ENCODE peak calls at places on chromosomes 7 and 10, in five cellular contexts. S is neural progenitor cell, D is fibroblast of lung, M is hepatocyte, A is GM23338. O is an unnamed sample.

GRCh38 chr7:151552352-151553028 is 32.8 kb upstream of the RHEB start:
- DNase-seq in D (no peak), S (no peak), A (no peak), M (peak; percentile 28), O (no peak)

GRCh38 chr7:108073305-108074070 is 56.7 kb downstream of the LAMB4 start:
- DNase-seq in M (no peak), D (no peak), S (no peak), A (no peak), O (no peak)

GRCh38 chr10:126571203-126571602 is 99.3 kb downstream of the C10orf90 start:
- DNase-seq in M (no peak), D (no peak), A (peak; percentile 65), S (no peak), O (no peak)

GRCh38 chr7:81256991-81257390 is 338.1 kb upstream of the SEMA3C start:
- DNase-seq in D (peak; percentile 44), A (peak; percentile 68), S (peak; percentile 35), M (no peak), O (no peak)

GRCh38 chr10:110746254-110746826 is 102.2 kb downstream of the RBM20 start:
- DNase-seq in D (peak; percentile 73), S (peak; percentile 76), A (peak; percentile 85), M (peak; percentile 85), O (peak; percentile 30)

GRCh38 chr10:119139464-119140067 is 25.9 kb downstream of the SFXN4 start:
- DNase-seq in A (peak; percentile 64), D (peak; percentile 28), M (no peak), S (peak; percentile 53), O (no peak)

GRCh38 chr7:44212018-44212417 is 11.2 kb downstream of the YKT6 start:
- DNase-seq in A (no peak), M (no peak), S (no peak), D (no peak), O (no peak)

GRCh38 chr7:144824360-144824759 is 11.5 kb downstream of the TPK1 start:
- DNase-seq in A (no peak), M (no peak), D (peak; percentile 74), S (no peak), O (peak; percentile 80)

GRCh38 chr7:143383642-143383957 is 2.5 kb downstream of the ZYX start:
- DNase-seq in A (no peak), M (no peak), D (no peak), S (no peak), O (no peak)

GRCh38 chr10:5927306-5927705 is 37.3 kb downstream of the FBH1 start:
- DNase-seq in D (peak; percentile 79), S (no peak), M (no peak), A (no peak), O (peak; percentile 77)

GRCh38 chr10:132611026-132611910 is 73.7 kb downstream of the INPP5A start:
- DNase-seq in M (no peak), D (no peak), S (no peak), A (no peak), O (no peak)

GRCh38 chr10:58335306-58336005 is 650 bp downstream of the UBE2D1 start:
- DNase-seq in S (peak; percentile 33), D (no peak), A (peak; percentile 53), M (peak; percentile 44), O (peak; percentile 32)

GRCh38 chr7:22356855-22357310 is at the start of gene RAPGEF5:
- DNase-seq in M (peak; percentile 80), A (peak; percentile 68), D (peak; percentile 3), S (peak; percentile 75), O (no peak)

GRCh38 chr10:80471009-80471408 is 16.9 kb downstream of the TSPAN14 start:
- DNase-seq in A (no peak), M (no peak), S (no peak), D (no peak), O (no peak)

GRCh38 chr7:40983106-40983505 is 719.8 kb downstream of the INHBA start:
- DNase-seq in M (no peak), A (no peak), D (no peak), S (no peak), O (no peak)

GRCh38 chr10:110430369-110431273 is 67.1 kb upstream of the DUSP5 start:
- DNase-seq in A (no peak), M (no peak), D (peak; percentile 42), S (no peak), O (no peak)

GRCh38 chr7:110591341-110591740 is 499.6 kb upstream of the LRRN3 start:
- DNase-seq in A (no peak), M (no peak), D (peak; percentile 14), S (no peak), O (no peak)

GRCh38 chr10:48236199-48236621 is 38.3 kb downstream of the FRMPD2 start:
- DNase-seq in S (no peak), A (no peak), D (no peak), M (no peak), O (no peak)

GRCh38 chr7:98870071-98870651 is 347 bp upstream of the TMEM130 start:
- DNase-seq in D (peak; percentile 16), M (peak; percentile 67), S (peak; percentile 79), A (peak; percentile 88), O (peak; percentile 47)

GRCh38 chr7:129783097-129783919 is 169.5 kb downstream of the UBE2H start:
- DNase-seq in M (no peak), S (peak; percentile 44), A (no peak), D (no peak), O (no peak)

GRCh38 chr7:141695803-141696289 is 6.1 kb downstream of the DENND11 start:
- DNase-seq in M (no peak), S (no peak), A (no peak), D (no peak), O (no peak)

GRCh38 chr10:3471927-3472704 is 299.5 kb upstream of the PITRM1 start:
- DNase-seq in A (peak; percentile 36), D (no peak), M (no peak), S (peak; percentile 83), O (peak; percentile 75)

GRCh38 chr7:143305423-143306070 is 10.4 kb upstream of the CLCN1 start:
- DNase-seq in A (peak; percentile 87), D (peak; percentile 54), M (peak; percentile 75), S (peak; percentile 65), O (no peak)

GRCh38 chr10:12922117-12922900 is 79.2 kb downstream of the CCDC3 start:
- DNase-seq in A (no peak), M (no peak), S (no peak), D (no peak), O (no peak)

GRCh38 chr7:73605601-73606220 is 18.6 kb downstream of the MLXIPL start:
- DNase-seq in D (no peak), S (no peak), M (no peak), A (no peak), O (no peak)

GRCh38 chr10:90051053-90051452 is 349.7 kb downstream of the KIF20B start:
- DNase-seq in D (no peak), S (no peak), A (no peak), M (no peak), O (no peak)

GRCh38 chr10:131032329-131033165 is 279.0 kb downstream of the TCERG1L start:
- DNase-seq in M (no peak), A (no peak), D (no peak), S (no peak), O (no peak)

GRCh38 chr10:75589895-75590654 is 158.7 kb downstream of the LRMDA start:
- DNase-seq in A (no peak), M (no peak), D (no peak), S (no peak), O (no peak)

GRCh38 chr10:6610647-6611046 is 30.6 kb upstream of the PRKCQ start:
- DNase-seq in M (no peak), A (no peak), S (no peak), D (no peak), O (no peak)

GRCh38 chr10:74738985-74739567 is 87.3 kb upstream of the KAT6B start:
- DNase-seq in S (no peak), M (no peak), D (peak; percentile 21), A (peak; percentile 62), O (no peak)

GRCh38 chr10:7378602-7379403 is 32.0 kb downstream of the SFMBT2 start:
- DNase-seq in M (no peak), D (no peak), S (no peak), A (no peak), O (no peak)

GRCh38 chr7:69564454-69565417 is 33.5 kb upstream of the AUTS2 start:
- DNase-seq in M (peak; percentile 82), S (no peak), D (peak; percentile 66), A (no peak), O (peak; percentile 36)

GRCh38 chr10:59582779-59583178 is 126.9 kb downstream of the SLC16A9 start:
- DNase-seq in D (no peak), S (no peak), A (no peak), M (no peak), O (no peak)

GRCh38 chr7:37988721-37989650 is 68.5 kb downstream of the EPDR1 start:
- DNase-seq in S (no peak), A (no peak), D (no peak), M (no peak), O (no peak)

DNA sequence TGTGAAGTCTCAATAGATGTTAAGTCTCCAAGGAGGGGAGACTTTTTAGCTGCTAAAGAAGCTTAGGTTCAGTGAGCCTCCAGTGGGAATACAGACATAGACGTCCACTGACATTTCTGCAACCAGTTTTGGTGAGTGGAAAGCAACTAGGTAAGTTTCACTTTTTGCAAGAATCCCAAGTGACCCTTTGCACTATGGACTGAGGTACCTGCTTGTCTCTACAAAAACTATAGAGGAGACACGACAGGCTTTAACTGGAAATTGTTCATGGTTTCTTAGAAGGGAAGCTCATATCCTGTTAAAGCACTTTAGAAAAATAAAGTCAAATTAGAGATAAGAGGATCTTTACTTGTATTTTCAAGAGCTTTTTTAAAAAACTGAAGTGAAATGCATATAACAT is 38.6 kb downstream of the GBF1 start:
- DNase-seq in A (no peak), D (no peak), M (no peak), S (no peak), O (no peak)
- H3K79me2 ChIP-seq in A (peaks cover 2% of the 10 kb centered on the region), D (peaks cover 36% of the 10 kb centered on the region), M (peaks cover 91% of the 10 kb centered on the region), S (peaks cover 5% of the 10 kb centered on the region), O (peaks cover 89% of the 10 kb centered on the region)

GRCh38 chr10:125080296-125080695 is 80.1 kb downstream of the CTBP2 start:
- DNase-seq in D (no peak), A (no peak), M (no peak), S (no peak), O (no peak)
- H3K79me2 ChIP-seq in D (peaks cover 67% of the 10 kb centered on the region), A (peaks cover 100% of the 10 kb centered on the region), M (peaks cover 100% of the 10 kb centered on the region), S (peaks cover 100% of the 10 kb centered on the region), O (peaks cover 83% of the 10 kb centered on the region)

DNA sequence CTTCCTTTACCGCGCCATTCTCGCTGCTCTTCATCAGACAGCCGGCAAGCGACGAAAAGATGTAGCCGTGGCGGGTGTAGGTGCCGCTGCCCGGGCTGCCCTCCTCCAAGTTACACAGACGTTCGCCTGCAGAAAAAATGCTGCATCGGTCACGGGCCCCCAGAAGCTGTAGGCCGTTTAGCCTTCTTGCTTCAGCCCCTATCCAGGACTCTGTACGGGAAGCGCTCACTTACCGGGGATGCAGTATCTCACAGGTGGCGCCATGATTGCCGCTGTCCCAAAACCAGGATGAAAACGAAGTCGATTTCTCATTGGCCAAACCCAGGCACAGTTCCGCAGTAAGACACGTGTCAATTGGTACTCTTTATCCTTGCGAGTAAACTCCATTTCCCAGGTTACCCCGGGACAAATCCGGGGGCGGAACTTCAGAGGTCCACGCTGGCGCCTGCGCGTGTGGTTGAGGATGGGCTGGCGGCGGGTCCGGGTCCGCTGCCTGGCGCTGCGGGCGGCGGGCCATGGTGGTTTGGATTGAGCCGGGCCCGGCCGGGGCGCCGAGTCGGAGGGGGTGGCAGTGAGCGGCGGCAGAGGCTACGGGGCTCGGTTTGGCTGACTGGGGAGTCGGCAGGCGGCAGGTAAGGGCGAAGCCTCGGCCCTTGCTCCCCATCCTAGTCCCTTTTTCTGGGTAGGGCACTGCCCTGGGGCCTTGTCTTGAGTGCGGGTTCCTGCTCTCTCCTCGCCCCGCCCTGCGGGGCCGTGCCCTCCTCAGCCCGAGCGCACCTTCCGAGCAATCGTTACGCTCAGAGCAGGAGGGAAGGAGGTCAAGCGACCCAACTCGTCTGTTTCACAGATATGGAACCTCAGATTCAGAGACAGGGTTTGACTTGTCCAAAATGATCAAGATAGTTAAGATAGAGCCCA is at the start of the genes EXOSC1 and ZDHHC16:
- DNase-seq in A (peak; percentile 99), M (peak; percentile 97), S (peak; percentile 98), D (peak; percentile 95), O (peak; percentile 96)
- H3K79me2 ChIP-seq in A (peaks cover 63% of the 10 kb centered on the region), M (peaks cover 54% of the 10 kb centered on the region), S (peaks cover 66% of the 10 kb centered on the region), D (peaks cover 50% of the 10 kb centered on the region), O (peaks cover 70% of the 10 kb centered on the region)

GRCh38 chr10:113199459-113199858 is 249.4 kb downstream of the TCF7L2 start:
- DNase-seq in M (no peak), A (no peak), D (peak; percentile 30), S (no peak), O (peak; percentile 73)
- H3K79me2 ChIP-seq in M (no peaks in the 10 kb centered on the region), A (no peaks in the 10 kb centered on the region), D (no peaks in the 10 kb centered on the region), S (no peaks in the 10 kb centered on the region), O (no peaks in the 10 kb centered on the region)

O was measured in astrocyte.